ENCODE peak calls at places on chromosomes 6 and 20, in seven cellular contexts. Z is NCI-H226, V is EL, M is KBM-7, X is caudate nucleus, J is GM03348, G is lung. T is an unnamed sample.

GRCh38 chr6:75498862-75499261 is 5.3 kb upstream of the FILIP1 start:
- DNase-seq in Z (no peak), V (no peak), M (no peak), X (no peak), J (no peak), G (no peak), T (no peak)

GRCh38 chr20:33731693-33732165 is at the start of gene ZNF341:
- DNase-seq in Z (peak), V (peak), M (peak), X (peak), J (peak), G (peak), T (peak)

GRCh38 chr6:82954937-82955577 is 110.6 kb downstream of the UBE3D start:
- DNase-seq in Z (peak), V (peak), M (no peak), X (no peak), J (peak), G (no peak), T (no peak)

GRCh38 chr6:133971861-133972260 is 18.8 kb downstream of the TBPL1 start:
- DNase-seq in Z (no peak), V (no peak), M (no peak), X (no peak), J (no peak), G (no peak), T (no peak)

GRCh38 chr20:21571841-21572690 is 58.2 kb upstream of the NKX2-2 start:
- DNase-seq in Z (no peak), V (peak), M (peak), X (no peak), J (peak), G (no peak), T (no peak)

GRCh38 chr6:4010682-4011081 is 68.3 kb downstream of the FAM217A start:
- DNase-seq in Z (no peak), V (peak), M (peak), X (no peak), J (no peak), G (no peak), T (no peak)

GRCh38 chr20:20363449-20364015 is 4.4 kb upstream of the INSM1 start:
- DNase-seq in Z (no peak), V (no peak), M (no peak), X (no peak), J (no peak), G (no peak), T (no peak)

GRCh38 chr6:158322724-158323560 is 10.7 kb downstream of the TULP4 start:
- DNase-seq in Z (peak), V (peak), M (no peak), X (no peak), J (peak), G (no peak), T (no peak)

GRCh38 chr6:136440187-136440582 is 110.0 kb downstream of the MAP7 start:
- DNase-seq in Z (no peak), V (no peak), M (peak), X (no peak), J (no peak), G (no peak), T (no peak)

GRCh38 chr6:42156638-42157037 is 14.2 kb upstream of the C6orf132 start:
- DNase-seq in Z (no peak), V (no peak), M (no peak), X (no peak), J (no peak), G (no peak), T (no peak)

GRCh38 chr6:139925894-139926641 is 551.6 kb upstream of the CITED2 start:
- DNase-seq in Z (no peak), V (peak), M (no peak), X (no peak), J (peak), G (no peak), T (no peak)

GRCh38 chr6:34657307-34657978 is 39.1 kb downstream of the ILRUN start:
- DNase-seq in Z (peak), V (peak), M (peak), X (no peak), J (peak), G (peak), T (peak)